ENCODE peak calls at places on chromosomes 5 and 9, in five cellular contexts. B is substantia nigra, R is brain microvascular endothelial cell, Y is tibial artery, V is SJSA1. X is an unnamed sample.

GRCh38 chr5:95709967-95710650 is 21.0 kb upstream of the RHOBTB3 start:
- DNase-seq in B (no peak), R (no peak), Y (peak), V (peak), X (no peak)

GRCh38 chr5:74446673-74447337 is 193.7 kb downstream of the ENC1 start:
- DNase-seq in B (no peak), R (peak), Y (peak), V (no peak), X (no peak)

GRCh38 chr5:112977440-112977861 is 853 bp downstream of the DCP2 start:
- DNase-seq in B (no peak), R (no peak), Y (no peak), V (peak), X (no peak)

GRCh38 chr9:113269355-113269754 is 6.0 kb downstream of the CDC26 start:
- DNase-seq in B (no peak), R (no peak), Y (no peak), V (no peak), X (no peak)

GRCh38 chr5:76583163-76584047 is 39.8 kb downstream of the F2RL2 start:
- DNase-seq in B (no peak), R (no peak), Y (no peak), V (no peak), X (no peak)

GRCh38 chr5:81117566-81117965 is 115.6 kb upstream of the CKMT2 start:
- DNase-seq in B (no peak), R (no peak), Y (no peak), V (no peak), X (no peak)

GRCh38 chr5:123807177-123807900 is 295.4 kb downstream of the CSNK1G3 start:
- DNase-seq in B (no peak), R (no peak), Y (no peak), V (peak), X (no peak)

GRCh38 chr9:107674937-107675277 is 185.3 kb upstream of the KLF4 start:
- DNase-seq in B (no peak), R (no peak), Y (peak), V (no peak), X (no peak)

GRCh38 chr5:142063878-142064331 is 44.7 kb upstream of the NDFIP1 start:
- DNase-seq in B (peak), R (peak), Y (peak), V (peak), X (no peak)

GRCh38 chr5:146243217-146243616 is 39.8 kb downstream of the RBM27 start:
- DNase-seq in B (no peak), R (no peak), Y (no peak), V (no peak), X (no peak)

GRCh38 chr9:109499631-109500120 is 1.6 kb upstream of the PTPN3 start:
- DNase-seq in B (no peak), R (no peak), Y (peak), V (peak), X (no peak)

GRCh38 chr9:19677929-19678328 is 110.9 kb downstream of the SLC24A2 start:
- DNase-seq in B (no peak), R (no peak), Y (no peak), V (no peak), X (no peak)

GRCh38 chr5:76273491-76273890 is 129.6 kb upstream of the IQGAP2 start:
- DNase-seq in B (no peak), R (no peak), Y (no peak), V (no peak), X (no peak)

GRCh38 chr9:112012026-112012902 is 115.7 kb downstream of the UGCG start:
- DNase-seq in B (no peak), R (peak), Y (peak), V (peak), X (peak)

GRCh38 chr5:75566710-75567309 is 44.4 kb upstream of the ANKDD1B start:
- DNase-seq in B (no peak), R (peak), Y (no peak), V (peak), X (peak)

GRCh38 chr5:134370871-134371833 is at the start of gene UBE2B:
- DNase-seq in B (peak), R (peak), Y (peak), V (peak), X (peak)

GRCh38 chr5:126527892-126528291 is 67.1 kb downstream of the ALDH7A1 start:
- DNase-seq in B (no peak), R (peak), Y (no peak), V (peak), X (no peak)

GRCh38 chr9:3525088-3525835 is 539 bp downstream of the RFX3 start:
- DNase-seq in B (no peak), R (no peak), Y (no peak), V (peak), X (no peak)

GRCh38 chr5:79202076-79202475 is 33.9 kb upstream of the JMY start:
- DNase-seq in B (no peak), R (peak), Y (no peak), V (peak), X (peak)

GRCh38 chr9:126055386-126055785 is 271.2 kb upstream of the MVB12B start:
- DNase-seq in B (no peak), R (peak), Y (no peak), V (no peak), X (peak)

GRCh38 chr9:4415281-4415680 is 75.0 kb upstream of the SLC1A1 start:
- DNase-seq in B (no peak), R (no peak), Y (no peak), V (no peak), X (no peak)

GRCh38 chr9:14692536-14692917 is 705 bp downstream of the ZDHHC21 start:
- DNase-seq in B (no peak), R (no peak), Y (no peak), V (no peak), X (no peak)

GRCh38 chr9:95018099-95018927 is 291.8 kb downstream of the AOPEP start:
- DNase-seq in B (no peak), R (peak), Y (no peak), V (peak), X (peak)

GRCh38 chr9:7439355-7439978 is 360.1 kb downstream of the DMAC1 start:
- DNase-seq in B (no peak), R (no peak), Y (no peak), V (no peak), X (no peak)

GRCh38 chr5:76303917-76304316 is 99.2 kb upstream of the IQGAP2 start:
- DNase-seq in B (no peak), R (no peak), Y (no peak), V (no peak), X (peak)

GRCh38 chr9:95048225-95049087 is 269.1 kb downstream of the FANCC start:
- DNase-seq in B (no peak), R (no peak), Y (peak), V (peak), X (no peak)

GRCh38 chr5:123439616-123440153 is 16.5 kb upstream of the CEP120 start:
- DNase-seq in B (no peak), R (no peak), Y (no peak), V (no peak), X (no peak)

GRCh38 chr5:102811962-102812361 is 56.9 kb downstream of the PAM start:
- DNase-seq in B (no peak), R (peak), Y (no peak), V (no peak), X (no peak)

GRCh38 chr5:1565737-1566734 is 42.3 kb upstream of the LPCAT1 start:
- DNase-seq in B (no peak), R (no peak), Y (no peak), V (no peak), X (no peak)

GRCh38 chr9:81690251-81690851 is 1.0 kb upstream of the TLE1 start:
- DNase-seq in B (no peak), R (no peak), Y (peak), V (peak), X (peak)

GRCh38 chr5:172115541-172115982 is 72.5 kb downstream of the STK10 start:
- DNase-seq in B (no peak), R (no peak), Y (no peak), V (no peak), X (no peak)
- H3K27ac ChIP-seq in B (no peak), R (no peak), Y (no peak), V (no peak), X (no peak)

GRCh38 chr5:59124983-59125960 is 542.4 kb downstream of the RAB3C start:
- DNase-seq in B (no peak), R (no peak), Y (no peak), V (peak), X (no peak)

GRCh38 chr5:59126665-59127354 is 543.9 kb downstream of the RAB3C start:
- DNase-seq in B (no peak), R (peak), Y (no peak), V (no peak), X (no peak)

GRCh38 chr5:59123595-59124561 is 541.0 kb downstream of the RAB3C start:
- DNase-seq in B (no peak), R (no peak), Y (no peak), V (no peak), X (no peak)

GRCh38 chr5:59128646-59129290 is 545.9 kb downstream of the RAB3C start:
- DNase-seq in B (no peak), R (no peak), Y (no peak), V (no peak), X (no peak)

DNA sequence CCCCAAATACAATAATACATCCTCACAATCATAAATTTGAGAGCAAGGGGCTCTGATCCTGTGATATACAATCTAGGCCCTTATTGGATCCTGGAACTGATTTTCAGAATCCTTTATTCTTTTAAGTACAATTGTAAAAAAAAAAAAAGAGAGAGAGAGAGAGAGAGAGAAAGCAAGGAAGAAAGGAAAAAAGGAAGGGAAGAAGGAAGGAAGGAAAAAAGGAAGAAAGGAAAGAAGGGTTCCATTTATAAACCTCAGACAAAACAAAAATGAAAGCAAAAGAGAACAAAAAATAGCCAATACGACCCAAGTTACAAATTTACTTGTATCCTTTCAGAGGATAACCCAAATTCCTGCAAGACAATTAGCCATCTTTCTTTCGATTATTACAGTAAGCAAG is 543.1 kb downstream of the RAB3C start:
- DNase-seq in B (no peak), R (no peak), Y (no peak), V (peak), X (no peak)
- H3K27ac ChIP-seq in B (no peak), R (peak), Y (peak), V (peak), X (no peak)

GRCh38 chr5:104048231-104048630 is 485.6 kb upstream of the NUDT12 start:
- DNase-seq in B (no peak), R (peak), Y (no peak), V (no peak), X (no peak)

GRCh38 chr5:104049752-104050151 is 487.2 kb upstream of the NUDT12 start:
- DNase-seq in B (no peak), R (no peak), Y (no peak), V (no peak), X (no peak)

GRCh38 chr5:104053057-104053666 is 490.6 kb upstream of the NUDT12 start:
- DNase-seq in B (no peak), R (no peak), Y (no peak), V (no peak), X (no peak)
- H3K27ac ChIP-seq in B (no peak), R (no peak), Y (no peak), V (no peak), X (no peak)

DNA sequence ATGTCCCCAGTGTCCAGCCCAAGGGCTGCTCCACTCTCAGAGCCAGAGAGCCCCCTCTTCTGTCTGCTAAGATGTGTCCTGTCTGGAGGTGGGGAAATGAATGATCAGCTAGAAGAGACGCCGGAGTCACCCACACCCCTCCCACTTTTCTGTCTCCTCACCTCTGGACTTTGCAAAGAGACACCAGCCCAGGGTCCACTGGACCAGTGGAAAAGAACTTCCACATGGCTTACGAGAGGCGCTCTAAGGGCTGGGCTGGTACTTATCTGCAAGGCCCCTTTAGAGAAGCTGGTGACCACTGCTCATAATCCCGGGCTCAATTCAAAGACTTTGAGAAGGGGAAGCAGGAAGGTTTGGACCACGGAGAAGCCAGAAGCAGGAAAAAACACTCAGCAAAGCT is 9.2 kb downstream of the NR5A1 start:
- DNase-seq in B (no peak), R (no peak), Y (no peak), V (no peak), X (no peak)
- H3K27ac ChIP-seq in B (no peak), R (no peak), Y (no peak), V (no peak), X (no peak)

DNA sequence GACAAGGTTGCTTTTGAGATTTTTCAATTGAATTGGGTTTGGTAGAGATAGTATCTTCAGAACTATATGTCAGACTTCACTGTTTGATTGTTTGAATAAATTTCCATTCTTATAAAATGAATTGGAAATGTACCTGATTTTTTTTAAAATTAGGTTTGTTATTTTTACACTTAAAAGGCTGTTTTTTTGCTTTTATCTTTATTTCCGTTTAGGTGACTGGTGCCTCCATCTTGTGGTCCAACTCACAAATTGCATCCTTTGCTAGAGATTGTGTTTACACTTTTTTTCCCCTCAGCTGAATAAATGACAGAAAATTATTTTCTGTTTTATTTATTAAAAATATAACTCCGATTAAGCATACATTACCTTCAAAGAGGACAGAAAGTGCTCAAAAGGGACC is 15.6 kb downstream of the NDUFAF2 start:
- DNase-seq in B (no peak), R (peak), Y (no peak), V (peak), X (no peak)
- H3K27ac ChIP-seq in B (no peak), R (no peak), Y (no peak), V (no peak), X (no peak)

DNA sequence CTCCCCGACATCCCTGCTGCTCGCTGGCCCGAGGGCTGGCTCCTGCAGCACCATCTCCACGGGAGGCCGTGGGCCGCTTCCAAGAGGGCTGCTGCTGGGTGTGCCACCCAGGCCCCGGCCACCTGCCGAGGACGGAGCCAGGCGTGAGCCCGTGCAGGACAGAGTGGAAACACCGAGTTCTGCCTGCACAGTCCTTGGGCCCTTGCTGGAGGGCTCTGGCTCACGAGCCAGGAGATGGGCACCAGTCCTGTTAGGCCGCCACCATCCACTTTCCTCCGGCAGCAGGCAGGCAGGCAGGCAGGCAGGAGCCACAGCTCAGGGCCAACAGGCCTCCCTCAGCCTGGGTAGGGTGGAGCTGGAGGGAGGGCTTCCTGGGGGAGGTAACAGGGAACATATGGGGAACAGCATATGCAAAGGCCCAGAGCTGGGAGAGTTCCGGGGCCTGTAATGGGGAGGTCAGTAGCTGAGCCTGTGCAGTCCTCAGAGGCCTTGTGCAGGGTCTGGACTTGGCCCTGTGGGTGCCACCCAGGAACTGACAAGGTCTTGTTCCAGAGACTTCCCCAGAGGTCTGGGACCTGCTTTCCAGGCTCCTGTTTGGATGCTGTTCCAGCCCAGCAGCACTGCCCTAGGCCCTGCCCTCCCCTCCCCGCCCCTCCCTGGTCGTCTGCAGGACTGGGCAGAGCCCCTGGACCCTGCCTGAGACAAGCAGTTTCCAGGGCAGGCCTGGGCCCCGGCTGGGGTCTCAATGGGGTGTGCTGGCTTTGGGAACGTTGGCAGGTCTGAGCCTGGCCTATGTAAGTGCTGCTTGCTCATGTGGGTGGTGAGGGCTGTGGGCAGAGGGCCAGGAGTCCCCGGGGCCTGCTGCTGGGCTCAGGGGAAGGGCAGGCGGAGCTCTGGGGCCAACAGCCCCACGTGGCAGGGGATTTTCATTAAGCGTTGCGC is 32.0 kb downstream of the RXRA start:
- DNase-seq in B (peak), R (no peak), Y (no peak), V (no peak), X (no peak)
- H3K27ac ChIP-seq in B (no peak), R (no peak), Y (no peak), V (no peak), X (peak)

GRCh38 chr5:52804359-52804758 is 16.6 kb downstream of the ITGA1 start:
- DNase-seq in B (no peak), R (no peak), Y (no peak), V (no peak), X (no peak)
- H3K27ac ChIP-seq in B (no peak), R (peak), Y (peak), V (no peak), X (no peak)